ENCODE peak calls at places on chromosomes 12 and 14, in ten cellular contexts. I is iris pigment epithelial cell; S is colonic mucosa; M is omental fat pad; Q is germinal center; Y is CD8-positive, alpha-beta T cell; U is cardiac fibroblast; Z is NCI-H345; N is prostate gland; C is A549. R is an unnamed sample.

GRCh38 chr14:101972126-101972785 is 7.9 kb downstream of the DYNC1H1 start:
- DNase-seq in N (peak), Q (no peak), C (peak), U (peak), I (peak), S (peak), Z (no peak), Y (no peak), M (peak), R (peak)

GRCh38 chr14:84435820-84436326 is 1094.1 kb upstream of the FLRT2 start:
- DNase-seq in Q (no peak), M (no peak), Z (no peak), C (no peak), Y (no peak), U (no peak), I (no peak), S (no peak), N (no peak), R (no peak)

GRCh38 chr12:120625557-120626419 is 14.6 kb upstream of the CABP1 start:
- DNase-seq in N (no peak), I (no peak), Z (no peak), Y (no peak), M (no peak), U (no peak), Q (peak), C (peak), S (peak), R (no peak)

GRCh38 chr14:104706733-104707628 is 17.0 kb upstream of the ADSS1 start:
- DNase-seq in I (no peak), N (no peak), Y (no peak), U (no peak), C (no peak), S (no peak), Z (no peak), M (no peak), Q (no peak), R (peak)

GRCh38 chr14:100592461-100592871 is 5.2 kb upstream of the BEGAIN start:
- DNase-seq in Z (no peak), N (no peak), I (no peak), Y (no peak), C (no peak), M (no peak), U (no peak), S (no peak), Q (no peak), R (no peak)

GRCh38 chr14:97827746-97828145 is 1030.6 kb downstream of the VRK1 start:
- DNase-seq in U (no peak), M (no peak), Y (no peak), C (no peak), Q (no peak), N (no peak), S (no peak), Z (no peak), I (no peak), R (no peak)

GRCh38 chr14:105878125-105878524 is 351.7 kb downstream of the TMEM121 start:
- DNase-seq in M (no peak), I (no peak), Z (no peak), Y (no peak), N (no peak), C (no peak), Q (no peak), S (no peak), U (no peak), R (no peak)

GRCh38 chr12:79563021-79563739 is 127.6 kb downstream of the PAWR start:
- DNase-seq in S (no peak), Q (no peak), I (no peak), Z (no peak), N (no peak), M (no peak), Y (no peak), U (no peak), C (no peak), R (no peak)

GRCh38 chr12:61934564-61934963 is 325.6 kb upstream of the USP15 start:
- DNase-seq in N (no peak), Y (no peak), Z (no peak), S (no peak), Q (no peak), C (no peak), I (no peak), U (no peak), M (no peak), R (no peak)

GRCh38 chr12:27331299-27331926 is 1.2 kb upstream of the BMAL2 start:
- DNase-seq in Q (no peak), N (peak), S (no peak), Y (no peak), U (peak), I (peak), M (no peak), C (peak), Z (no peak), R (peak)